ENCODE peak calls at places on chromosomes 11 and 22, in four cellular contexts. M, R, V and T are unnamed samples.
A peak's percentile ranks its signal among the peaks of the same experiment; 100 is the strongest.

GRCh38 chr11:72899238-72899637 is 85.0 kb downstream of the ATG16L2 start:
- DNase-seq in M (no peak), R (no peak), V (no peak), T (no peak)

GRCh38 chr11:47656284-47656915 is 14.0 kb upstream of the MTCH2 start:
- DNase-seq in M (no peak), R (no peak), V (no peak), T (no peak)

GRCh38 chr11:122977455-122978302 is 4.0 kb downstream of the BSX start:
- DNase-seq in M (no peak), R (peak; percentile 79), V (no peak), T (no peak)

GRCh38 chr11:15859411-15859810 is 496.9 kb downstream of the SOX6 start:
- DNase-seq in M (no peak), R (no peak), V (no peak), T (no peak)

GRCh38 chr11:27416568-27417176 is 53.7 kb upstream of the CCDC34 start:
- DNase-seq in M (no peak), R (no peak), V (no peak), T (no peak)

GRCh38 chr11:125020342-125020741 is 42.8 kb upstream of the SLC37A2 start:
- DNase-seq in M (no peak), R (no peak), V (no peak), T (no peak)

GRCh38 chr11:87307101-87307500 is 269.4 kb downstream of the TMEM135 start:
- DNase-seq in M (no peak), R (no peak), V (no peak), T (no peak)

GRCh38 chr11:16170448-16170847 is 185.9 kb downstream of the SOX6 start:
- DNase-seq in M (no peak), R (no peak), V (no peak), T (no peak)

GRCh38 chr11:126480015-126480409 is 124.5 kb downstream of the ST3GAL4 start:
- DNase-seq in M (no peak), R (no peak), V (no peak), T (no peak)

GRCh38 chr22:29780781-29781676 is 13.9 kb downstream of the UQCR10 start:
- DNase-seq in M (no peak), R (no peak), V (no peak), T (no peak)

GRCh38 chr22:39282642-39283311 is 36.6 kb downstream of the RPL3 start:
- DNase-seq in M (no peak), R (no peak), V (no peak), T (no peak)

GRCh38 chr11:14042686-14043440 is 80.3 kb downstream of the SPON1 start:
- DNase-seq in M (no peak), R (no peak), V (no peak), T (no peak)

GRCh38 chr22:16601437-16602223 is 9.0 kb upstream of the CCT8L2 start:
- DNase-seq in M (peak; percentile 22), R (no peak), V (no peak), T (peak; percentile 83)

GRCh38 chr11:3058753-3059664 is 1.8 kb upstream of the CARS1 start:
- DNase-seq in M (no peak), R (no peak), V (no peak), T (no peak)

GRCh38 chr11:45079075-45079444 is 67.4 kb upstream of the PRDM11 start:
- DNase-seq in M (no peak), R (peak; percentile 62), V (no peak), T (no peak)

GRCh38 chr11:1336836-1337646 is 27.6 kb upstream of the TOLLIP start:
- DNase-seq in M (peak; percentile 16), R (peak; percentile 69), V (peak; percentile 83), T (peak; percentile 92)

GRCh38 chr11:125170406-125171031 is 6.0 kb downstream of the PKNOX2 start:
- DNase-seq in M (peak; percentile 68), R (peak; percentile 65), V (no peak), T (no peak)

GRCh38 chr22:44037519-44038370 is 13.6 kb downstream of the PARVB start:
- DNase-seq in M (no peak), R (no peak), V (no peak), T (no peak)

GRCh38 chr11:35031869-35032268 is 107.1 kb upstream of the CD44 start:
- DNase-seq in M (no peak), R (no peak), V (no peak), T (no peak)

GRCh38 chr11:127649071-127649470 is 648.5 kb upstream of the KIRREL3 start:
- DNase-seq in M (no peak), R (no peak), V (no peak), T (no peak)

GRCh38 chr11:3003396-3004231 is 11.5 kb upstream of the NAP1L4 start:
- DNase-seq in M (no peak), R (no peak), V (peak; percentile 38), T (no peak)

GRCh38 chr11:61636676-61637075 is 43.5 kb upstream of the DAGLA start:
- DNase-seq in M (no peak), R (no peak), V (no peak), T (no peak)

GRCh38 chr11:123176785-123177184 is 18.3 kb downstream of the CLMP start:
- DNase-seq in M (no peak), R (no peak), V (no peak), T (no peak)

GRCh38 chr11:116911981-116912734 is 74.7 kb upstream of the APOA1 start:
- DNase-seq in M (no peak), R (no peak), V (no peak), T (no peak)

GRCh38 chr11:62545437-62546243 is 966 bp downstream of the AHNAK start:
- DNase-seq in M (peak; percentile 93), R (peak; percentile 87), V (peak; percentile 97), T (peak; percentile 93)

GRCh38 chr11:69509846-69510390 is 28.5 kb downstream of the LINC01488 start:
- DNase-seq in M (peak; percentile 54), R (no peak), V (no peak), T (peak; percentile 61)

GRCh38 chr11:107853070-107853469 is 5.5 kb downstream of the SLC35F2 start:
- DNase-seq in M (no peak), R (no peak), V (no peak), T (no peak)

GRCh38 chr11:64722141-64723050 is 601 bp downstream of the NRXN2 start:
- DNase-seq in M (no peak), R (no peak), V (no peak), T (no peak)

GRCh38 chr11:58805065-58805464 is 39.4 kb downstream of the GLYATL2 start:
- DNase-seq in M (no peak), R (no peak), V (no peak), T (no peak)

GRCh38 chr22:18056802-18057474 is 20.9 kb upstream of the PEX26 start:
- DNase-seq in M (no peak), R (no peak), V (no peak), T (no peak)

DNA sequence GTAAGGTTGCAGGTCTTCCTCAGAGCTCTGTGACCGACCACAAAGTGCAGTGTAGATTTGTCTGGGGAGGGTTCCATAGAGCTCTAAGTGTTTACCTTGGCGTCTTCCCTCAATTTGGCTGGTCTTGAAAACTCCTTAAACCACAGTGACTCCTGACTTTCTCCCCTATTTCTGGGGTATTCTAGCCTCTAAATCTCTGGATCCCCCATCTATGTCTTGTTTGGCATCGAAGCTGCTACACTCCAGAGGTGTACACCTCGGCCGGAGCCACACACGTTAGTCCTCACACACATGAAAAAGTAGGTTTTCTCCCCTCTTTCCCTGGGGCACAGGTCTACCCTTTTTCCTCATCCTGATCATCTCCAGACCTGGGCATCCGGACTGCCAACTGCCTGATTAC is 5.0 kb downstream of the POU2F3 start:
- DNase-seq in M (no peak), R (no peak), V (no peak), T (no peak)
- H3K4me1 ChIP-seq in M (peaks cover 20% of the 10 kb centered on the region), R (peaks cover 47% of the 10 kb centered on the region), V (peaks cover 35% of the 10 kb centered on the region), T (no peaks in the 10 kb centered on the region)

DNA sequence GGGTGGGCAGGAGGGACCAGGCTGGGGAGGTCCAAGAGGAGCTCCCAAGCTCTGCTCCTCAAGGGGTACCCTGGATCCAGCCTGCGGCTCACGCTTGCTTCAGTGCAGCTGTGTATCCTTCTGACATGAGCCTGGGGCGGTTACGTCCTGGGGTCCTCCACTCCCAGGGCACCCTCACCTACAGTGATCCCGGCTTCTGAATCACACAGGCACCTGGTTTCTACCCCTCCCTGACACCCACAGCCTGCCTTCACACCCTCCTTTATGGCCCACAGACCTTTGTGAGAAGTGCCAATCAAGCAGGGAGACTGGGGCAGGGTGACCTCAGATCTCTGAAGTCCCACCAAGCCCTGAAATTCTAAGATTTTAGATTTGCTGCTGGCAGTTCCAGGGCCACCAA is 1.5 kb downstream of the MPST start:
- DNase-seq in M (no peak), R (no peak), V (no peak), T (no peak)
- H3K4me3 ChIP-seq in M (no peak overlapping the region), R (no peak overlapping the region), V (no peak overlapping the region), T (no peak overlapping the region)

DNA sequence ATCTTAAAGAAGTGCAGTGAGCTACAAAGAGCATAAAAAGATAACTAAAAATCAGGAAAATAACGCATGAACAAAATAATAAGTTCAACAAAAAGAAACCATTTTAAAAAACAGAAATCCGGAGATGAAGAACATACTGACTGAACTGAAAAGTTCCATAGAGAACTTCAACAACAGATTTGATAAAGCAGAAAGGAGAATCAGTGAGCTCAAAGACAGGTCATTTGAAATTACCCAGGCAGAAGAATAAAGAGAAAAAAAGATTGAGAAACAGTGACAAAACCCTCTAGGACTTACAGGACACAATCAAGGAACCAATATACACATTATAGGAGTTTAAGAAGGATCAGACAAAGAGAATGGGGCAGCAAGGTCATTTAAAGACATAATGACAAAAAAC is 334.3 kb downstream of the NTM start:
- DNase-seq in M (no peak), R (no peak), V (no peak), T (no peak)
- H3K4me1 ChIP-seq in M (no peaks in the 10 kb centered on the region), R (no peaks in the 10 kb centered on the region), V (no peaks in the 10 kb centered on the region), T (no peaks in the 10 kb centered on the region)

DNA sequence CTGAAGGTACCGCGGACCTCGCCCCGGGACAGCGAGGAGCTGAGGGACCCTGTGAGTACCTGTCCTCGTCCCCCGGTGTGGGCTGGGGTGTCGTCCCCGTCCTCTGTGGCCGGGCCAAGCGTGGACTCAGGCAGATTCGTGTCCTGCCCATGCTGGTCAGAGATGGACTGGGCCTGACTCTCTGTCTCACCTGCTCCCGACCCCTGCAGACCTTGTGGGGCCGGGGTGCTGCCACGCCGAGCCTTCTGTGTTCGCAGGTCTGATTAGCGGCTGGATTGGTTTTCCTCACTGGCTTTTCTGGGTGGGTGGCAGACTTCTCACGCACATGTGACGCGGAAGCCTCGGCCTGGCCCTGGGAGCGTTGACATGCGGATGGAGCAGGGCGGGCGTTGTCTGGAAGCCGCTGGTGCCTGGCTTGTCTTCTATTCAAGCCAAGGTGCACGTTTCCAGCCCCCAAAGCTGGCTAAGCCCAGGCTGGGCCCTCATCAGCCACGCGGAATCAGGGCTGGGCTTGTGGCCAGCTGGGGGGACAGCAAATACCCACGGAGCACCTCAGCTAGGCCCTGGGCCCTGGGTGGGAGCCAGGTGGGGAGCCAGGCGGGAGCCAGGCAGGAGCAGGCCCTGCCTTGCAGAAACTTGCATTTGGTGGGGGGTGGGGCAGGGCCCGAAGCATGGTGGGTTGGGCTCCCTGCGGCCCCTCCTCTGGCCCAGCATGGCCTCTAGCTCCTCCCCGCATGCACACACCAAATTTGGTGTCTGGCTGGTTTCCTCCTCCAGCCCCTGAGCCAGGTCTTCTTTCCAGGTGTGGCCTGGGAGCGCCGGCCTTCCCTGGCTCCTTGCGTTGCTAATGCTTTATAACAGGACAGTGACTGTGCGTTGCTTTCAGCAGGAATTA is 7.0 kb downstream of the GRAMD4 start:
- DNase-seq in M (no peak), R (peak; percentile 41), V (no peak), T (peak; percentile 71)
- H3K4me3 ChIP-seq in M (no peak overlapping the region), R (no peak overlapping the region), V (peak overlapping the region; percentile 16), T (no peak overlapping the region)

GRCh38 chr22:23184100-23184763 is 3.9 kb downstream of the BCR start:
- DNase-seq in M (peak; percentile 29), R (no peak), V (no peak), T (no peak)
- H3K4me1 ChIP-seq in M (peaks cover 69% of the 10 kb centered on the region), R (peaks cover 51% of the 10 kb centered on the region), V (peaks cover 48% of the 10 kb centered on the region), T (peaks cover 74% of the 10 kb centered on the region)